ENCODE peak calls at places on chromosomes 5 and 9, in nine cellular contexts. N is CD8-positive, alpha-beta memory T cell; E is GM23248; J is uterus; S is GM06990; O is GM12878; P is neural progenitor cell; Q is kidney epithelial cell; R is prostate gland. W is an unnamed sample.

GRCh38 chr5:142613231-142613630 is 72.7 kb downstream of the FGF1 start:
- DNase-seq in O (no peak), Q (no peak), S (no peak), E (peak), N (no peak), R (no peak), P (no peak), J (no peak), W (no peak)

GRCh38 chr9:9997585-9997984 is 615.2 kb downstream of the PTPRD start:
- DNase-seq in O (no peak), Q (no peak), S (no peak), J (no peak), R (no peak), E (no peak), N (no peak), P (no peak), W (no peak)

GRCh38 chr5:142304013-142304701 is 20.7 kb downstream of the SPRY4 start:
- DNase-seq in N (no peak), R (no peak), J (no peak), O (no peak), E (peak), Q (no peak), P (no peak), S (no peak), W (no peak)

GRCh38 chr5:148972958-148973357 is 89.9 kb downstream of the SH3TC2 start:
- DNase-seq in N (no peak), J (no peak), P (no peak), Q (no peak), E (peak), S (no peak), O (no peak), R (no peak), W (no peak)

GRCh38 chr9:69857131-69857530 is 36.5 kb downstream of the CFAP95 start:
- DNase-seq in E (peak), P (no peak), J (no peak), Q (no peak), O (no peak), N (no peak), S (no peak), R (no peak), W (no peak)

GRCh38 chr5:159586941-159587340 is 256.7 kb upstream of the IL12B start:
- DNase-seq in P (no peak), Q (no peak), J (no peak), N (no peak), R (no peak), S (no peak), E (no peak), O (no peak), W (no peak)

GRCh38 chr5:14264605-14265316 is 121.6 kb downstream of the TRIO start:
- DNase-seq in J (peak), P (peak), O (no peak), E (peak), Q (peak), R (peak), N (peak), S (peak), W (peak)

GRCh38 chr5:94972268-94972667 is 312.6 kb downstream of the MCTP1 start:
- DNase-seq in Q (no peak), J (no peak), N (no peak), E (no peak), P (no peak), R (no peak), O (no peak), S (no peak), W (no peak)

GRCh38 chr5:142545653-142546322 is 140.1 kb downstream of the FGF1 start:
- DNase-seq in J (no peak), P (no peak), S (no peak), R (no peak), E (peak), N (no peak), Q (no peak), O (no peak), W (no peak)

GRCh38 chr5:73902327-73903051 is 276.5 kb downstream of the ARHGEF28 start:
- DNase-seq in J (no peak), P (peak), Q (no peak), N (peak), R (peak), S (peak), O (peak), E (peak), W (peak)

GRCh38 chr9:19992556-19992955 is 203.7 kb upstream of the SLC24A2 start:
- DNase-seq in J (no peak), O (no peak), S (no peak), N (no peak), Q (peak), R (no peak), E (peak), P (no peak), W (no peak)

DNA sequence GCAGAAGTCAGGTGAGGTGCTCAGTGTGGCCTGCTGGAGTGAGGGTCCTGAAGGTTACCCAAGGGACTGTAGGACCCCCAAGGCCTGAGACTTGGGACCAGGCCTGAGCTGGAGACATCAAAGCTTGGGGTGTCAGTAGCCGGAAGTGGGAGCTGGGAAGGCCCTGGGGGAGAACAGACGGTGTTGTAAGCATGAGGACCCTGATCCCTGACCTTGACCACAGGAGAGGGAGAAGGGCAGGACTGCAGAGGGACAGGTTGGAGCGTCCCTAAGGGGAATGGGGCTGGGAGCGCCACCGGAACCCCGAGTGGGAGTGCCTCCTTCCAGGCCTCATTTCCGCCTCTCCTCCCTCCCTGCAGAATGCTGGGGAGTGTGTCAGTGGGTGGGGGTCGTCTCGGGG is 533 bp downstream of the TTC16 start:
- DNase-seq in N (no peak), O (no peak), P (no peak), S (no peak), J (no peak), E (no peak), R (no peak), Q (no peak), W (no peak)
- H3K4me3 ChIP-seq in N (peak), O (no peak), P (no peak), S (no peak), J (peak), E (peak), R (no peak), Q (no peak), W (no peak)

DNA sequence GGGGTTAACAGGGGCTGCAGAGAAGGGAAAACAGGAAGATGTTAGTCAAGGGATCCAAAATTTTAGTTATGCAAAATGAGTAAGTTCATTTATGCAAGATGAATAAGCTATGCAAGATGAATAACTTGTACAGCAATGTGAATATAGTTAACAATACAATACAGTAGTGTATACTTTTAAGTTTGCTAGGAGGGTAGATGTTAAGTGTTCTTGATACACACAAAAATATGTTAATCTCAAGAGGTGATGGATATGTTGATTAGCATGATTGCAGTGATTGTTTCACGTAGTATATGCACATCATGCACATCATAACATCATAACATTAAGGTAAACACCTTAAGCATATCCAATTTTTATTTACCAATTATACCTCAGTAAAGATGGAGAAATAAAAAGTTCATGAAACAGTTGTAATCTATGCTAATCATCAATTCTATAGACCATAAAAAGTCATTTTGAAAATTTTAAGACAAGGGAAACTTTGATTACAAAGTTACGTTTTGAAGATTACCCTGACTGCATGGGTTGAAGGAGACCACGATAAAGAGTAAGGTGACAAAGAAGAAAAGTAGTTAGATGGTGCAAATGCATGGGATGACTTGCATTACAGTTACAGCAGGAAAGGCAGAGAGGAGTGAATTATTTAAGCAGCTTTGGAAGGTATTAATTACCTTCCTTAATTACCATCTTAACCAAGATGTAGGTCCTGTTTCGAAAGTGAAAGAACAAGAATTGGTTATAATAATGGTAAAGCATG is 31.4 kb downstream of the FAM174A start:
- DNase-seq in S (no peak), P (no peak), N (no peak), R (no peak), J (no peak), E (no peak), O (no peak), Q (no peak), W (no peak)
- H3K4me3 ChIP-seq in S (no peak), P (no peak), N (no peak), R (no peak), J (no peak), E (no peak), O (no peak), Q (no peak), W (no peak)

DNA sequence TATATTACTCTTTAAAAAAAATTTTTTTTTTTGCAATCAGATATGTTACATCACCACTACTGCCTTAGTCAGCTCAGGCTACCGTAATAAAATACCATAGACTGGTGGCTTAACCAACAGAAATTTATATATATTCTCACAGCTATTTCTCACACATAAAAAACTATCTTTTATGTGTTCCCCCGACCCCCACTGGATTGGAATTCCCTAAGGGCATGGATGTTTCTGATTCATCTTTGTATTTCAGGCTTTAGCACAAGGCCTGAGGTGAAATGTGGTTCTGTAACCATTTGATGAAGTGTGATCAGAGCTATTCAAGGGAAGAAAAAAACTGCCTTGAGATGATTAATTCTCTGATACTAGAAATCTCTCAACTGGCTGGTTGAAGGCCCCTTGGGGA is 2.7 kb downstream of the CD14 start:
- DNase-seq in R (no peak), E (peak), O (no peak), J (no peak), N (no peak), P (no peak), Q (no peak), S (no peak), W (no peak)
- H3K4me3 ChIP-seq in R (no peak), E (no peak), O (no peak), J (no peak), N (no peak), P (no peak), Q (no peak), S (no peak), W (no peak)

DNA sequence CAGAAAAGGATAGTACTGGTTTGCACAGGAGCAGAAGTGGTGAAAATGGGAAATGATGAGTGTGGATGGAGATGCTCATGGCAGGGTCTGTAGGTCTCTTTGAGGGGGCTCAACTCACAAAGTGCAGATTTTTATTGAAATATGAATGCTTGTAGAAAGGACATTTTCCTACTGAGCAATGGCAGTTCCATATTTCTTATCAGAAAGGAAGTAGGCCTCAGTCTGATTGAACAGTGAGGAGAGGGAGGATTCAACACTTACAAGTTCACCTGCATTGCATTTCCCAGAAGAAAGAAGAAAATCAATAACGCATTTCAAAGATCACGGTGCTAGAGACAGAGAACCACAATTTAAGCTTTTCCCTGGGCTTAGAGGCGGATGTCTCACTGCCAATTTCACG is 49.2 kb downstream of the ANXA2R start:
- DNase-seq in E (no peak), R (no peak), P (no peak), J (no peak), Q (no peak), N (no peak), O (no peak), S (no peak), W (no peak)
- H3K4me3 ChIP-seq in E (no peak), R (no peak), P (peak), J (no peak), Q (peak), N (peak), O (peak), S (peak), W (no peak)

GRCh38 chr5:173268750-173269580 is 34.0 kb upstream of the NKX2-5 start:
- DNase-seq in P (no peak), E (no peak), S (no peak), O (no peak), J (no peak), R (no peak), Q (no peak), N (no peak), W (no peak)

GRCh38 chr5:173263566-173263965 is 28.6 kb upstream of the NKX2-5 start:
- DNase-seq in J (no peak), Q (no peak), O (no peak), S (no peak), N (no peak), P (no peak), R (no peak), E (no peak), W (no peak)

GRCh38 chr5:173271371-173271770 is 36.4 kb upstream of the NKX2-5 start:
- DNase-seq in Q (no peak), R (no peak), O (no peak), E (no peak), J (no peak), S (peak), P (no peak), N (no peak), W (peak)

GRCh38 chr5:173265433-173265832 is 30.4 kb upstream of the NKX2-5 start:
- DNase-seq in S (no peak), E (no peak), N (no peak), P (no peak), Q (no peak), R (no peak), O (no peak), J (no peak), W (no peak)
- H3K4me3 ChIP-seq in S (no peak), E (no peak), N (no peak), P (no peak), Q (no peak), R (no peak), O (no peak), J (no peak), W (no peak)

GRCh38 chr5:7872517-7873149 is 3.7 kb downstream of the MTRR start:
- DNase-seq in Q (no peak), P (no peak), E (peak), R (no peak), O (no peak), N (no peak), S (no peak), J (no peak), W (no peak)
- H3K4me3 ChIP-seq in Q (no peak), P (no peak), E (no peak), R (no peak), O (peak), N (peak), S (no peak), J (no peak), W (no peak)

DNA sequence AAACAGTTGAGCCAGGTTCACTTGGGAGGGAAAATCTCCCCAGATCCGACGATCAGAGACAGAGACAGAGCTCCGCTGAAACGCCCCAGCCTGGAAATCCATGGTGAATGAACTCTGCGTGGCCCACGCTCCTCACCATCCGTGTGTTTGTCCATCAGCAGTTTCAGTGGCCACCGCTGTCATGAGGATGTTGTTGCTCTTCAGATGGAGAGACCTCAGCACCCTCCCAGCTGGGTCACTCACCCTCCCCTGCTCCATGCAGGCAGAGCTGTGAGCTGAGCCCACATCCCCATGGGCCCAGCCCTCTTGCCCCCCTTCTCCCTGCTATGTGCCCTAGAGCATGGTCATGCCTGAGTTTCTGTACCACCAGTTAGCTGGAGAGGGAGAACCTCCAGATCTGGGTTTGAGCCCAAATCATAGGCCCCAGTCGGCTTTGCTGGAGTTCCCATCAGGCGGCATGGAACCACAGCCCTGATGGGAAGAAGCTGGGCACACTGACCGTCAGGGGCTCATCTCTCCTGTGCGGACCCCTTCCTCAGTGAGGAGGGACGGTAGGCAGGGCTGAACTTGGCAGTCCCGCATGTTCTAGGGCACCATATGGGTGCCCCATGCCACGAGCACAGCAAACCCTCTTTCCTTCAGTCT is 154.4 kb upstream of the COL5A1 start:
- DNase-seq in Q (no peak), N (no peak), S (no peak), P (no peak), R (no peak), J (no peak), O (no peak), E (no peak), W (no peak)
- H3K4me3 ChIP-seq in Q (no peak), N (no peak), S (no peak), P (no peak), R (no peak), J (no peak), O (no peak), E (no peak), W (no peak)

GRCh38 chr5:113255105-113255504 is 179.7 kb downstream of the TSSK1B start:
- DNase-seq in Q (no peak), N (no peak), P (no peak), O (no peak), S (no peak), E (no peak), R (no peak), J (no peak), W (no peak)

GRCh38 chr5:113252066-113252465 is 182.7 kb downstream of the TSSK1B start:
- DNase-seq in E (no peak), P (no peak), R (no peak), Q (no peak), O (no peak), J (no peak), N (no peak), S (no peak), W (no peak)

GRCh38 chr5:113250341-113250953 is 184.3 kb downstream of the TSSK1B start:
- DNase-seq in S (no peak), R (no peak), J (peak), Q (no peak), N (no peak), E (peak), O (no peak), P (no peak), W (no peak)

GRCh38 chr5:113255579-113256210 is 179.1 kb downstream of the TSSK1B start:
- DNase-seq in S (no peak), Q (no peak), N (no peak), P (no peak), J (no peak), O (no peak), E (no peak), R (no peak), W (no peak)

GRCh38 chr5:113253037-113253436 is 181.8 kb downstream of the TSSK1B start:
- DNase-seq in S (no peak), E (no peak), P (no peak), O (no peak), J (no peak), Q (no peak), N (no peak), R (no peak), W (no peak)
- H3K4me3 ChIP-seq in S (no peak), E (no peak), P (no peak), O (no peak), J (no peak), Q (no peak), N (no peak), R (no peak), W (no peak)

DNA sequence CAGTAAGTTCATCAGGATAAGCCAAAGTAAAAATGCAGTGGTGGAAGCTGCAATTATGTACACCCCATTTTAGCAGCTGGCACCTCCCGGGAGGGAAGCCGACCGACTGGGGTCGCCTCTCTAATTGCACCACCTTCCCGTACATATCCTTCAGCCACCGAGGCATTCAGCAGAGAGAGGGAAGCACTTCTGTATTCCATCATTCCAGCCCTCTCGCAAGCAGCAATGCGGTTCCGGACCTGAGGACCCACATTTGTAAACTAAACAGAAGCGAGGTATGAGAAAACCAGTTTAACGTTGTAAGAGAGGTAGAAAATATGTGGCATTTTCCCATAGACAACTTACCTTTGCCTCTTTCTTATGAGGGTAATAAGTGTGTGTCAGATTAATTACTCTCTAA is 123.7 kb upstream of the RETREG1 start:
- DNase-seq in J (no peak), R (no peak), E (no peak), S (no peak), O (no peak), N (no peak), Q (no peak), P (peak), W (no peak)
- H3K4me3 ChIP-seq in J (no peak), R (no peak), E (no peak), S (no peak), O (no peak), N (no peak), Q (no peak), P (peak), W (no peak)

W was measured in GM12865.